ENCODE peak calls at places on chromosomes 11 and 22, in five cellular contexts. Z, A, D, S and I are unnamed samples.

GRCh38 chr11:72831521-72832300 is 17.5 kb downstream of the ATG16L2 start:
- DNase-seq in Z (peak; percentile 76), A (peak; percentile 74), D (no peak), S (peak; percentile 93), I (peak; percentile 81)

GRCh38 chr11:119375629-119376196 is 5.8 kb downstream of the USP2 start:
- DNase-seq in Z (no peak), A (no peak), D (no peak), S (peak; percentile 90), I (no peak)

GRCh38 chr11:33842236-33842915 is 49.5 kb downstream of the LMO2 start:
- DNase-seq in Z (peak; percentile 69), A (no peak), D (no peak), S (no peak), I (no peak)

GRCh38 chr22:42279425-42280020 is 9.1 kb upstream of the TCF20 start:
- DNase-seq in Z (no peak), A (no peak), D (no peak), S (no peak), I (no peak)

GRCh38 chr11:132962026-132962425 is 570.3 kb downstream of the OPCML start:
- DNase-seq in Z (no peak), A (no peak), D (no peak), S (peak; percentile 80), I (peak; percentile 75)

GRCh38 chr11:1506981-1507380 is 20.4 kb upstream of the MOB2 start:
- DNase-seq in Z (no peak), A (no peak), D (no peak), S (no peak), I (no peak)

GRCh38 chr11:71482746-71483364 is 29.9 kb downstream of the NADSYN1 start:
- DNase-seq in Z (no peak), A (no peak), D (no peak), S (no peak), I (no peak)

GRCh38 chr11:116731821-116732739 is 40.7 kb downstream of the BUD13 start:
- DNase-seq in Z (no peak), A (no peak), D (no peak), S (peak; percentile 57), I (peak; percentile 43)

GRCh38 chr11:31060880-31061279 is 308.7 kb downstream of the DCDC1 start:
- DNase-seq in Z (no peak), A (no peak), D (no peak), S (no peak), I (no peak)

GRCh38 chr22:28594076-28594783 is 85.4 kb downstream of the TTC28 start:
- DNase-seq in Z (no peak), A (no peak), D (no peak), S (no peak), I (no peak)

GRCh38 chr22:29026579-29026978 is 35.1 kb downstream of the C22orf31 start:
- DNase-seq in Z (no peak), A (no peak), D (no peak), S (no peak), I (no peak)

GRCh38 chr11:122421684-122422083 is 233.8 kb upstream of the UBASH3B start:
- DNase-seq in Z (no peak), A (no peak), D (no peak), S (no peak), I (no peak)

GRCh38 chr11:27445625-27446024 is 27.0 kb downstream of the LGR4 start:
- DNase-seq in Z (no peak), A (no peak), D (no peak), S (no peak), I (no peak)

GRCh38 chr11:7436657-7437056 is 48.6 kb upstream of the OLFML1 start:
- DNase-seq in Z (no peak), A (no peak), D (no peak), S (peak; percentile 40), I (no peak)

GRCh38 chr11:7437706-7438105 is 47.6 kb upstream of the OLFML1 start:
- DNase-seq in Z (no peak), A (no peak), D (no peak), S (no peak), I (no peak)

GRCh38 chr11:23540101-23540561 is 679.9 kb upstream of the CCDC179 start:
- DNase-seq in Z (peak; percentile 44), A (peak; percentile 18), D (no peak), S (peak; percentile 29), I (no peak)